ENCODE peak calls at places on chromosomes 1 and 21, in nine cellular contexts. One of them, this sample, is unnamed.

GRCh38 chr21:38123626-38124025 is 133.2 kb upstream of the KCNJ15 start:
- DNase-seq in neural crest cell: no peak
- DNase-seq in PC-3: no peak
- DNase-seq in amygdala: no peak
- DNase-seq in fibroblast of lung: no peak
- DNase-seq in caudate nucleus: no peak
- DNase-seq in lung microvascular endothelial cell: no peak
- DNase-seq in body of pancreas: no peak
- DNase-seq in H54: no peak
- DNase-seq in this sample: no peak

GRCh38 chr1:95407146-95407863 is 173.3 kb downstream of the RWDD3 start:
- DNase-seq in neural crest cell: no peak
- DNase-seq in PC-3: no peak
- DNase-seq in amygdala: no peak
- DNase-seq in fibroblast of lung: no peak
- DNase-seq in caudate nucleus: no peak
- DNase-seq in lung microvascular endothelial cell: no peak
- DNase-seq in body of pancreas: no peak
- DNase-seq in H54: no peak
- DNase-seq in this sample: peak; percentile 4

GRCh38 chr1:23202263-23202749 is 15.0 kb downstream of the HTR1D start:
- DNase-seq in neural crest cell: no peak
- DNase-seq in PC-3: peak; percentile 61
- DNase-seq in amygdala: no peak
- DNase-seq in fibroblast of lung: peak; percentile 24
- DNase-seq in caudate nucleus: no peak
- DNase-seq in lung microvascular endothelial cell: peak; percentile 51
- DNase-seq in body of pancreas: no peak
- DNase-seq in H54: no peak
- DNase-seq in this sample: no peak

GRCh38 chr1:31760422-31760900 is 3.7 kb downstream of the ADGRB2 start:
- DNase-seq in neural crest cell: no peak
- DNase-seq in PC-3: peak; percentile 61
- DNase-seq in amygdala: peak; percentile 70
- DNase-seq in fibroblast of lung: no peak
- DNase-seq in caudate nucleus: no peak
- DNase-seq in lung microvascular endothelial cell: no peak
- DNase-seq in body of pancreas: no peak
- DNase-seq in H54: no peak
- DNase-seq in this sample: no peak

GRCh38 chr1:36284061-36284460 is 22.1 kb upstream of the SH3D21 start:
- DNase-seq in neural crest cell: no peak
- DNase-seq in PC-3: no peak
- DNase-seq in amygdala: no peak
- DNase-seq in fibroblast of lung: no peak
- DNase-seq in caudate nucleus: no peak
- DNase-seq in lung microvascular endothelial cell: no peak
- DNase-seq in body of pancreas: no peak
- DNase-seq in H54: no peak
- DNase-seq in this sample: no peak

GRCh38 chr1:119603695-119604094 is 44.4 kb downstream of the ZNF697 start:
- DNase-seq in neural crest cell: no peak
- DNase-seq in PC-3: no peak
- DNase-seq in amygdala: no peak
- DNase-seq in fibroblast of lung: no peak
- DNase-seq in caudate nucleus: no peak
- DNase-seq in lung microvascular endothelial cell: peak; percentile 43
- DNase-seq in body of pancreas: no peak
- DNase-seq in H54: no peak
- DNase-seq in this sample: no peak

GRCh38 chr21:15149825-15150224 is 85.0 kb upstream of the NRIP1 start:
- DNase-seq in neural crest cell: no peak
- DNase-seq in PC-3: no peak
- DNase-seq in amygdala: no peak
- DNase-seq in fibroblast of lung: no peak
- DNase-seq in caudate nucleus: no peak
- DNase-seq in lung microvascular endothelial cell: no peak
- DNase-seq in body of pancreas: no peak
- DNase-seq in H54: no peak
- DNase-seq in this sample: no peak

GRCh38 chr1:236516929-236517704 is 6.7 kb upstream of the LGALS8 start:
- DNase-seq in neural crest cell: no peak
- DNase-seq in PC-3: peak; percentile 75
- DNase-seq in amygdala: no peak
- DNase-seq in fibroblast of lung: peak; percentile 78
- DNase-seq in caudate nucleus: no peak
- DNase-seq in lung microvascular endothelial cell: no peak
- DNase-seq in body of pancreas: no peak
- DNase-seq in H54: no peak
- DNase-seq in this sample: no peak

GRCh38 chr1:233255145-233255544 is 40.4 kb downstream of the PCNX2 start:
- DNase-seq in neural crest cell: no peak
- DNase-seq in PC-3: no peak
- DNase-seq in amygdala: no peak
- DNase-seq in fibroblast of lung: no peak
- DNase-seq in caudate nucleus: no peak
- DNase-seq in lung microvascular endothelial cell: peak; percentile 28
- DNase-seq in body of pancreas: no peak
- DNase-seq in H54: no peak
- DNase-seq in this sample: no peak

GRCh38 chr1:203807211-203807610 is 11.8 kb downstream of the ZBED6 start:
- DNase-seq in neural crest cell: no peak
- DNase-seq in PC-3: no peak
- DNase-seq in amygdala: no peak
- DNase-seq in fibroblast of lung: peak; percentile 80
- DNase-seq in caudate nucleus: no peak
- DNase-seq in lung microvascular endothelial cell: no peak
- DNase-seq in body of pancreas: no peak
- DNase-seq in H54: no peak
- DNase-seq in this sample: no peak

GRCh38 chr1:215518594-215518993 is 48.5 kb upstream of the KCTD3 start:
- DNase-seq in neural crest cell: no peak
- DNase-seq in PC-3: no peak
- DNase-seq in amygdala: no peak
- DNase-seq in fibroblast of lung: no peak
- DNase-seq in caudate nucleus: no peak
- DNase-seq in lung microvascular endothelial cell: no peak
- DNase-seq in body of pancreas: no peak
- DNase-seq in H54: no peak
- DNase-seq in this sample: no peak

GRCh38 chr1:232477728-232478127 is 152.2 kb downstream of the SIPA1L2 start:
- DNase-seq in neural crest cell: no peak
- DNase-seq in PC-3: peak; percentile 99
- DNase-seq in amygdala: no peak
- DNase-seq in fibroblast of lung: peak; percentile 94
- DNase-seq in caudate nucleus: no peak
- DNase-seq in lung microvascular endothelial cell: peak; percentile 89
- DNase-seq in body of pancreas: no peak
- DNase-seq in H54: peak; percentile 28
- DNase-seq in this sample: no peak

GRCh38 chr1:48610628-48611542 is 138.9 kb upstream of the SPATA6 start:
- DNase-seq in neural crest cell: no peak
- DNase-seq in PC-3: no peak
- DNase-seq in amygdala: peak; percentile 81
- DNase-seq in fibroblast of lung: no peak
- DNase-seq in caudate nucleus: peak; percentile 12
- DNase-seq in lung microvascular endothelial cell: no peak
- DNase-seq in body of pancreas: peak; percentile 33
- DNase-seq in H54: no peak
- DNase-seq in this sample: no peak

GRCh38 chr1:43688594-43689000 is 18.7 kb upstream of the ST3GAL3 start:
- DNase-seq in neural crest cell: no peak
- DNase-seq in PC-3: peak; percentile 27
- DNase-seq in amygdala: no peak
- DNase-seq in fibroblast of lung: peak; percentile 70
- DNase-seq in caudate nucleus: no peak
- DNase-seq in lung microvascular endothelial cell: peak; percentile 84
- DNase-seq in body of pancreas: no peak
- DNase-seq in H54: peak; percentile 48
- DNase-seq in this sample: no peak